ENCODE peak calls at places on chromosomes 4 and X, in seven cellular contexts. T is suprapubic skin; S is H9; V is CD8-positive, alpha-beta T cell; A is transverse colon; Q is mesothelial cell of epicardium; L is fibroblast of mammary gland. B is an unnamed sample.

GRCh38 chrX:119488749-119489148 is 20.5 kb downstream of the SLC25A5 start:
- DNase-seq in T (no peak), S (no peak), V (no peak), A (peak; percentile 73), Q (peak; percentile 49), L (peak; percentile 59), B (no peak)

GRCh38 chrX:119885554-119886428 is 9.9 kb upstream of the AKAP14 start:
- DNase-seq in T (no peak), S (no peak), V (no peak), A (no peak), Q (no peak), L (peak; percentile 61), B (peak; percentile 14)

GRCh38 chrX:25618248-25618647 is 519.9 kb upstream of the MAGEB18 start:
- DNase-seq in T (no peak), S (no peak), V (no peak), A (no peak), Q (no peak), L (no peak), B (no peak)

GRCh38 chr4:155734065-155734464 is 24.8 kb upstream of the GUCY1B1 start:
- DNase-seq in T (no peak), S (no peak), V (no peak), A (no peak), Q (no peak), L (peak; percentile 44), B (no peak)

GRCh38 chr4:111399523-111400135 is 745.6 kb upstream of the FAM241A start:
- DNase-seq in T (no peak), S (no peak), V (no peak), A (no peak), Q (no peak), L (peak; percentile 72), B (no peak)

GRCh38 chr4:84319124-84319523 is 180.0 kb downstream of the NKX6-1 start:
- DNase-seq in T (no peak), S (no peak), V (no peak), A (no peak), Q (no peak), L (peak; percentile 66), B (no peak)

GRCh38 chrX:42797646-42798045 is 19.7 kb upstream of the PPP1R2C start:
- DNase-seq in T (no peak), S (no peak), V (no peak), A (no peak), Q (no peak), L (peak; percentile 37), B (no peak)

GRCh38 chr4:155161357-155161756 is 47.1 kb upstream of the NPY2R start:
- DNase-seq in T (no peak), S (no peak), V (no peak), A (no peak), Q (no peak), L (no peak), B (no peak)

GRCh38 chr4:42501624-42502401 is 104.5 kb downstream of the SHISA3 start:
- DNase-seq in T (no peak), S (no peak), V (no peak), A (no peak), Q (no peak), L (no peak), B (no peak)

GRCh38 chr4:166435449-166435848 is 562.4 kb downstream of the TLL1 start:
- DNase-seq in T (no peak), S (no peak), V (no peak), A (no peak), Q (no peak), L (peak; percentile 69), B (no peak)

GRCh38 chrX:42920752-42921151 is 142.8 kb upstream of the PPP1R2C start:
- DNase-seq in T (no peak), S (no peak), V (no peak), A (no peak), Q (no peak), L (peak; percentile 0), B (no peak)

GRCh38 chr4:10581022-10581421 is 103.5 kb downstream of the CLNK start:
- DNase-seq in T (no peak), S (no peak), V (no peak), A (no peak), Q (no peak), L (no peak), B (no peak)

GRCh38 chr4:118351851-118352827 is 664 bp downstream of the PRSS12 start:
- DNase-seq in T (peak; percentile 80), S (peak; percentile 57), V (no peak), A (peak; percentile 65), Q (peak; percentile 64), L (peak; percentile 24), B (peak; percentile 91)

DNA sequence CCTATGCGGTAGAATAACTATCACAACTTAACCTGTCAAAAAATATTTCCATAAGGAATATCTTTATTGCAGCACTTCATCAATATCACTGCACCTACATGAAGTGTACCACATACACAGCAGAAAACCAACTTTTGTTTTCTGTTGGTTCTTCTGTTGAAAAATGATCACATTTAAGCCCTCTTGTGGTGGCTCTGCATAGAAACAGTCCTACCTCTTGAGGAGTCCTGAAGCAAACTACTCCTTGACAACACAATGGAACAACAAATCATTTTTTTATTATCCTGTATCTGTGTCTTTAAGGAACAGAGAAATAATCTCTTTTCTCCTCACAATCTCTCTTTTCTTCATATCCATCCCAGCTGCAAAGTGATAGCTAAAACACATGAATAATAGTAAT is 39.8 kb upstream of the ATOH1 start:
- DNase-seq in T (no peak), S (no peak), V (no peak), A (no peak), Q (no peak), L (peak; percentile 9), B (no peak)
- TF ChIP-seq CTCF in T (no peak), S (peak; percentile 71), V (no peak), A (no peak), Q (peak; percentile 67), L (peak; percentile 43), B (peak; percentile 74)

GRCh38 chr4:185656467-185656890 is 121.2 kb upstream of the PDLIM3 start:
- DNase-seq in T (no peak), S (peak; percentile 55), V (no peak), A (peak; percentile 25), Q (peak; percentile 42), L (peak; percentile 39), B (no peak)
- TF ChIP-seq CTCF in T (peak; percentile 23), S (no peak), V (no peak), A (peak; percentile 27), Q (no peak), L (peak; percentile 37), B (peak; percentile 76)

DNA sequence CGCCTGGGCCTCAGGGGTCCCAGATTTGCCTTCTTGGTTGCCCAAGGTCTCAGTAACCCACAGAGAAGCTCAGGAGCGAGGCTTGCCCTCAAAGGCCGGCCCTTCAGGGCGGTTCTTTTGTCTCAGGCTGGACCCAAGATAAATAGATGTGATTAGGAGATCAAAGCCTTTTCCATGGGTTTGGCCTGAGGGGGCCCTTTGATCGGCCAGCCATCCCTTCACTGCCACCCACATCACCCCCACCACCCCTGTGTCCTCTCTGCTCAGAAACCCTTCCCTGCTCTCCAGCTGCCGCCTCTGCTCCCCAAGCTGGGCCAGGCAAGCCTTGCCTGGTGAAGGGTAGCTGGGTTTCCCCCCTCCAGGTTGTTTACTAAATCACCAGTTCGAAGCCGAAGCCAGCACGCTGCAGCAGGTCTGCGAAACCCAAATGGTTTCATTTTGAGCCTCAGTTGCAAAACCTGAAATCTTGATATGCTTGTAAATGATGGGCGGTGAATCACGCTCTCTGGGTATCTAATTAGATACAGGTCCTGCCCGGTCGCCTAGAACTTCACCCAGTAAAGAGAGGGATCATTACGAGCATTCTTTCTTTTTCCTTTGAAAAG is 202.6 kb upstream of the BCOR start:
- DNase-seq in T (no peak), S (no peak), V (no peak), A (no peak), Q (no peak), L (no peak), B (no peak)
- TF ChIP-seq CTCF in T (no peak), S (no peak), V (no peak), A (no peak), Q (no peak), L (no peak), B (no peak)

GRCh38 chr4:89586864-89587263 is 250.1 kb downstream of the SNCA start:
- DNase-seq in T (no peak), S (no peak), V (no peak), A (no peak), Q (no peak), L (peak; percentile 51), B (no peak)
- TF ChIP-seq CTCF in T (no peak), S (peak; percentile 45), V (no peak), A (no peak), Q (no peak), L (peak; percentile 37), B (peak; percentile 78)

B was measured in chondrocyte.